ENCODE peak calls at places on chromosomes 4 and X, in six cellular contexts. M, Y, Q, S, N and E are unnamed samples. For H3K36me3 and H3K27me3, the result is how much of the 10 kb centered on the place peaks cover.

GRCh38 chr4:149183638-149184037 is 632.0 kb downstream of the IQCM start:
- DNase-seq in M (peak), Y (no peak), Q (no peak), S (no peak), N (peak), E (no peak)

GRCh38 chr4:44121210-44121609 is 327.4 kb downstream of the KCTD8 start:
- DNase-seq in M (no peak), Y (no peak), Q (no peak), S (no peak), N (no peak), E (no peak)

GRCh38 chr4:51840791-51841190 is 2.2 kb upstream of the DCUN1D4 start:
- DNase-seq in M (no peak), Y (no peak), Q (no peak), S (no peak), N (no peak), E (no peak)

GRCh38 chr4:167509551-167509950 is 275.3 kb upstream of the SPOCK3 start:
- DNase-seq in M (no peak), Y (no peak), Q (no peak), S (no peak), N (no peak), E (no peak)

GRCh38 chr4:19945979-19946380 is 305.7 kb upstream of the SLIT2 start:
- DNase-seq in M (no peak), Y (no peak), Q (peak), S (peak), N (no peak), E (no peak)

GRCh38 chr4:57083107-57083506 is 27.1 kb downstream of the IGFBP7 start:
- DNase-seq in M (no peak), Y (no peak), Q (peak), S (no peak), N (no peak), E (no peak)

GRCh38 chr4:61375316-61375715 is 175.2 kb downstream of the ADGRL3 start:
- DNase-seq in M (no peak), Y (no peak), Q (peak), S (no peak), N (no peak), E (no peak)

GRCh38 chrX:69307736-69308135 is 142.5 kb upstream of the PJA1 start:
- DNase-seq in M (peak), Y (no peak), Q (no peak), S (no peak), N (no peak), E (no peak)

GRCh38 chr4:128635141-128635911 is 174.2 kb upstream of the JADE1 start:
- DNase-seq in M (no peak), Y (peak), Q (peak), S (no peak), N (peak), E (no peak)

GRCh38 chrX:16807548-16807947 is 21.3 kb downstream of the TXLNG start:
- DNase-seq in M (peak), Y (no peak), Q (peak), S (no peak), N (peak), E (peak)

GRCh38 chr4:85474818-85475630 is at the start of gene ARHGAP24:
- DNase-seq in M (peak), Y (peak), Q (peak), S (peak), N (peak), E (peak)

GRCh38 chr4:102344955-102345794 is at the start of gene SLC39A8:
- DNase-seq in M (peak), Y (peak), Q (peak), S (peak), N (peak), E (peak)

GRCh38 chr4:76053730-76054129 is 17.9 kb upstream of the CXCL11 start:
- DNase-seq in M (no peak), Y (no peak), Q (no peak), S (no peak), N (no peak), E (no peak)

GRCh38 chrX:20309796-20310195 is 43.1 kb upstream of the RPS6KA3 start:
- DNase-seq in M (no peak), Y (no peak), Q (peak), S (peak), N (no peak), E (no peak)

GRCh38 chr4:77127837-77128621 is 29.0 kb upstream of the CCNG2 start:
- DNase-seq in M (no peak), Y (no peak), Q (no peak), S (no peak), N (peak), E (peak)

GRCh38 chrX:107599371-107599970 is 28.8 kb upstream of the PRPS1 start:
- DNase-seq in M (peak), Y (no peak), Q (no peak), S (no peak), N (no peak), E (no peak)

GRCh38 chrX:103211012-103211715 is 3.7 kb upstream of the BEX4 start:
- DNase-seq in M (peak), Y (no peak), Q (peak), S (peak), N (peak), E (peak)

GRCh38 chr4:103673983-103674382 is 45.8 kb downstream of the TACR3 start:
- DNase-seq in M (no peak), Y (no peak), Q (no peak), S (no peak), N (no peak), E (no peak)

GRCh38 chrX:145821291-145821897 is 3.8 kb downstream of the SLITRK2 start:
- DNase-seq in M (peak), Y (peak), Q (no peak), S (no peak), N (peak), E (no peak)

GRCh38 chr4:56772134-56772533 is 49.4 kb downstream of the SPINK2 start:
- DNase-seq in M (no peak), Y (no peak), Q (peak), S (no peak), N (no peak), E (no peak)

GRCh38 chrX:24207826-24208225 is 58.3 kb downstream of the ZFX start:
- DNase-seq in M (no peak), Y (no peak), Q (peak), S (no peak), N (no peak), E (no peak)

GRCh38 chr4:158936238-158936637 is 166.6 kb upstream of the RAPGEF2 start:
- DNase-seq in M (no peak), Y (no peak), Q (no peak), S (no peak), N (no peak), E (no peak)

GRCh38 chrX:74557378-74557777 is 57.0 kb downstream of the RLIM start:
- DNase-seq in M (no peak), Y (no peak), Q (no peak), S (no peak), N (no peak), E (no peak)

GRCh38 chr4:1209821-1210220 is 37.4 kb upstream of the SPON2 start:
- DNase-seq in M (no peak), Y (peak), Q (peak), S (no peak), N (no peak), E (no peak)

GRCh38 chr4:105637409-105638258 is 70.9 kb downstream of the INTS12 start:
- DNase-seq in M (no peak), Y (no peak), Q (peak), S (peak), N (no peak), E (peak)

GRCh38 chr4:84596826-84597225 is 13.9 kb downstream of the CDS1 start:
- DNase-seq in M (peak), Y (no peak), Q (no peak), S (no peak), N (peak), E (peak)

GRCh38 chr4:122819708-122820449 is 6.8 kb upstream of the FGF2 start:
- DNase-seq in M (no peak), Y (no peak), Q (peak), S (peak), N (no peak), E (no peak)

GRCh38 chrX:47645530-47645929 is 4.8 kb downstream of the ELK1 start:
- DNase-seq in M (no peak), Y (no peak), Q (no peak), S (no peak), N (no peak), E (no peak)

GRCh38 chr4:53489279-53489889 is 101.9 kb downstream of the LNX1 start:
- DNase-seq in M (no peak), Y (no peak), Q (peak), S (peak), N (no peak), E (no peak)

GRCh38 chr4:48949518-48950207 is 36.4 kb upstream of the CWH43 start:
- DNase-seq in M (no peak), Y (no peak), Q (peak), S (no peak), N (no peak), E (peak)

GRCh38 chr4:152159773-152160172 is 376.1 kb downstream of the FBXW7 start:
- DNase-seq in M (no peak), Y (no peak), Q (no peak), S (no peak), N (no peak), E (no peak)

GRCh38 chr4:6834867-6835266 is 52.3 kb downstream of the KIAA0232 start:
- DNase-seq in M (no peak), Y (no peak), Q (no peak), S (peak), N (peak), E (no peak)
- H3K36me3 ChIP-seq in M (under half), Y (under half), Q (under half), S (under half), N (under half), E (under half)

GRCh38 chr4:3229964-3230363 is 19.0 kb upstream of the MSANTD1 start:
- DNase-seq in M (no peak), Y (peak), Q (no peak), S (no peak), N (no peak), E (no peak)

GRCh38 chr4:3232871-3233271 is 16.1 kb upstream of the MSANTD1 start:
- DNase-seq in M (no peak), Y (peak), Q (no peak), S (no peak), N (no peak), E (no peak)

GRCh38 chr4:3231431-3231980 is 17.5 kb upstream of the MSANTD1 start:
- DNase-seq in M (no peak), Y (no peak), Q (peak), S (no peak), N (no peak), E (no peak)

GRCh38 chr4:3233391-3234071 is 15.4 kb upstream of the MSANTD1 start:
- DNase-seq in M (peak), Y (no peak), Q (peak), S (peak), N (peak), E (no peak)

GRCh38 chr4:3232001-3232400 is 17.0 kb upstream of the MSANTD1 start:
- DNase-seq in M (no peak), Y (peak), Q (no peak), S (no peak), N (no peak), E (no peak)
- H3K27me3 ChIP-seq in M (under half), Y (under half), Q (under half), S (under half), N (under half), E (under half)

GRCh38 chrX:41604154-41604553 is 84.6 kb upstream of the GPR34 start:
- DNase-seq in M (no peak), Y (no peak), Q (no peak), S (no peak), N (no peak), E (no peak)

GRCh38 chrX:41603591-41603990 is 85.2 kb upstream of the GPR34 start:
- DNase-seq in M (no peak), Y (no peak), Q (no peak), S (no peak), N (no peak), E (no peak)

GRCh38 chrX:41600266-41600665 is 88.5 kb upstream of the GPR34 start:
- DNase-seq in M (peak), Y (no peak), Q (peak), S (peak), N (peak), E (no peak)

GRCh38 chrX:41605144-41605543 is 83.6 kb upstream of the GPR34 start:
- DNase-seq in M (no peak), Y (no peak), Q (peak), S (peak), N (peak), E (no peak)

DNA sequence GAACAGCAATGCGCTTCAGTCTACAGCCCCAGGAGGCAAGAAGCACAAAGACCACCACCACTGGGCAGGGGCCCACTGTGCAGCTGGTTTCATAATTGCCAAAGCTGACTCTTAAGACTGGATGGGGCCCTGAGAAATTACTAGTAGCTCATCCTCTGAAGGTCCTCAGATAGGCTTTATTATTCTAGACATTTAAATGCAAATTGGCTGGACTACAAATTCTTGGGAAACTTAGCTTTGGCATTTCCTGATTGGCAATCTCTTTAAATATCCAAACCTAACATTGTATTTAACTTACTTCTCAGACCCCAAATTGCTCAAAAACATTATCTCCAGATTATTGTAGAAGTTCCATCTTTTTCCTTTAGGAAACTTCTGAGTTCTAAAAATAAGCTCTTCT is 85.8 kb upstream of the GPR34 start:
- DNase-seq in M (no peak), Y (no peak), Q (peak), S (no peak), N (no peak), E (no peak)
- H3K36me3 ChIP-seq in M (under half), Y (under half), Q (under half), S (under half), N (under half), E (under half)

GRCh38 chrX:39899059-39899458 is 198.7 kb downstream of the BCOR start:
- DNase-seq in M (no peak), Y (no peak), Q (no peak), S (no peak), N (no peak), E (no peak)

GRCh38 chrX:39897741-39898097 is 200.0 kb downstream of the BCOR start:
- DNase-seq in M (no peak), Y (no peak), Q (no peak), S (no peak), N (no peak), E (no peak)

GRCh38 chrX:39900788-39901170 is 197.0 kb downstream of the BCOR start:
- DNase-seq in M (peak), Y (no peak), Q (no peak), S (no peak), N (no peak), E (no peak)

GRCh38 chrX:39898147-39898546 is 199.6 kb downstream of the BCOR start:
- DNase-seq in M (no peak), Y (no peak), Q (no peak), S (no peak), N (no peak), E (no peak)

DNA sequence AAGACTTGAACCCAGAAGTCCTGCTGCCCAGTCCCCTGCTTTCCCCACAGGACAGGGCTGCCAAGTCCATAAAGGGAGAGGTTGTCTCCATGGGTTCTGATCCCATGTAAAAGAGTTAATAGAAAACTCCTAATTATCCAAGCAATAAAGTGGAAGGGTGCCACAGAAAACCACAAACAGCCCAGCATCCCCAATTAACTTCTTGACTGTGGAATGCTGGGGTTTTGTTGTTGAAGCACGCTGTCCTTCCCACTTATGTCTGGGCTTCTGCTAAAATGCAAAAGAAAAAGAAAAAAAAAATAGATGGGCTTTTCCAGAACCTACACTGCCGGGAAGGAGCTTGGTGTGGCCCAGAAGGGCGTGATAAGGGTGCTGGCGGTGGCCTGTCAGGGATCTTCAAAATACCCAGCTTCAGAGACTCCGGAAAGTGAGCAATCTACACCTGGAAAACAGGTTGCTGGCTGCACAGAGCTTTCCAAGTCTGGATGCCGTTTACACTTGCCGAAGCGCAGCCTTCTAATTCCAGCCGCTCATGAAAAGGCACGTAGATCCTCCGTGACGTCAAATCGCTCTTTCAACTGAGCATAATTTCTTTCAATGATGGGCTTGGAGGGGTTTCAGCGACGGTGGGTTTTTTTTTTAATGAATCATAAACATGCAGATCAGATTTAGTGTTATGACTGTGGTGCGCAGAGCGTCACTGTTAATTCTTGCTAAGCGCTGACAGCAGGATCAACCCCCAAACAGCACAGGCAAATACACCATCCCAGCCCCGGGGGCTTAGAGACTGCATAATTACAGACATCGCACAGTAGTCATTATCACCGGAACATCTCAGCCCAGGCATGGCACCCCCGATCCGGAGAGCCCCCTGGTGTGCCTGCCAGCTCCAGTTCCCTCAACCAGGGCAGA is 197.6 kb downstream of the BCOR start:
- DNase-seq in M (no peak), Y (no peak), Q (no peak), S (no peak), N (no peak), E (peak)
- H3K27me3 ChIP-seq in M (under half), Y (under half), Q (under half), S (under half), N (under half), E (under half)

DNA sequence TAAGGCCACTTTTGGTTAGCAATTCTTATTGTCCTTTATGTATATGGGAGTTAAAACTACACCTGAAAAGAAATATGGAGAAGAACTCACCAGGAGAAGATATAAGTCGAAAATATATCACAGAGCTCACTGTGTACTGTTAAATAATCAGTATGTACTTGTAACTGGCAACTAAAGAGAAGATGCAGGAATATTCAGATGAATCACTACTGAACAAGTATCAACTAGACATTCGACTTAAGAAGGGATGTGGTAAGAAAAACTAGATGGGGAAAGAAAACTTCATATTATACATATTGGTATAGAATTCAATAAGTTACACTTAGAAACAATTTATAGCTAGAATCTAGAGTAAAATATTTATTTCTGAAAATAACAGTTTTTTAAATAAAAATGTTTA is 230.0 kb downstream of the CAMK2D start:
- DNase-seq in M (no peak), Y (no peak), Q (no peak), S (no peak), N (no peak), E (no peak)
- H3K36me3 ChIP-seq in M (under half), Y (under half), Q (under half), S (under half), N (under half), E (under half)

GRCh38 chr4:30719363-30720020 is 677 bp upstream of the PCDH7 start:
- DNase-seq in M (peak), Y (peak), Q (peak), S (peak), N (peak), E (peak)

GRCh38 chr4:30717208-30718020 is 2.8 kb upstream of the PCDH7 start:
- DNase-seq in M (peak), Y (peak), Q (peak), S (peak), N (no peak), E (peak)

GRCh38 chr4:30718021-30718888 is 1.9 kb upstream of the PCDH7 start:
- DNase-seq in M (peak), Y (peak), Q (peak), S (peak), N (peak), E (no peak)

GRCh38 chr4:30720021-30720655 is at the start of gene PCDH7:
- DNase-seq in M (peak), Y (peak), Q (peak), S (peak), N (peak), E (peak)

GRCh38 chr4:30718889-30719252 is 1.3 kb upstream of the PCDH7 start:
- DNase-seq in M (peak), Y (peak), Q (peak), S (peak), N (peak), E (no peak)
- H3K27me3 ChIP-seq in M (half or more), Y (half or more), Q (under half), S (under half), N (under half), E (under half)

DNA sequence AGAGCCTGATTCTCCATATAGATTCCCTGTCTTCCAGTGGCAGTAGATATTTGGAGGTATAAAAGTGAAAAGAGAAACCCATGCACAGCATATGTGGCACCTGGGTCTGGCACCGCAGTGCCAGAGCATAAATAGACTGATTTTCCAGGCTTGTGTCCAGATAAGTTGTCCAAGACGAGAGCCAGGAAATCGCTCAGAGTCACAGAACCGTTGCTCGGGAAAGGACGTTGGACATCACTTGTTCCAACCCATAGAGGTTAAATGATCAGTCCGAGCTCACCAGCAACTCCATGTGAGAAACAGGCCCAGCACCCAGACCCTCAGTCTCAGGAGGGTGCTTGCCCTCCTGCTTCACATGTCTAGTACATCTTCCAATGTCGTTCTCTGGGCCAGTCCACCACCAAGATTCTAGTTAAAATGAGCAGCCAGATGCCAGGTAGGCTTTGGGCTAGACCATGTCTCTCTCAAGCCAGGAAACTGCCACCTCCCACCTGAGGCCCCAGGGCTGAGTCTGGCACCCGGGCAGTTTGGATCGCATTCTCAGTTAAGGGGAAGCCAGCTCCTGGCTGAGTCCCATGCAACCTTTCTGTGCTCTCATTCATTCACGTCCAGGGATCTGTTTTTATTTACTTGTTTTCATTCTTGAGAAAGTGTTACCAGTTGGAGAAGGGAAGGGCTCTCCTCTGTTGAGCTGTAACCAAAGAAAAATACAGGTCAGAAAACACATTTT is 91.8 kb downstream of the PHOX2B start:
- DNase-seq in M (no peak), Y (peak), Q (no peak), S (no peak), N (peak), E (no peak)
- H3K36me3 ChIP-seq in M (under half), Y (under half), Q (under half), S (under half), N (under half), E (under half)